ENCODE peak calls at places on chromosomes 11 and 22, in eight cellular contexts. X is neural crest cell; U is CD8-positive, alpha-beta T cell; Y is foreskin fibroblast; W is hypothalamus; D is Right ventricle myocardium superior; L is choroid plexus epithelial cell; S is frontal cortex. Z is an unnamed sample.

GRCh38 chr11:116693206-116694016 is 79.4 kb downstream of the BUD13 start:
- DNase-seq in U (no peak), Y (no peak), X (no peak), S (no peak), L (no peak), D (no peak), W (no peak), Z (no peak)

GRCh38 chr11:69639843-69640242 is 1.1 kb upstream of the CCND1 start:
- DNase-seq in X (no peak), U (no peak), L (no peak), S (no peak), W (no peak), Y (no peak), D (no peak), Z (no peak)

GRCh38 chr11:86481399-86481798 is 106.7 kb downstream of the CCDC81 start:
- DNase-seq in U (no peak), W (no peak), L (peak), D (no peak), X (no peak), Y (no peak), S (no peak), Z (no peak)

GRCh38 chr11:118846181-118846946 is 37.3 kb upstream of the CXCR5 start:
- DNase-seq in X (no peak), S (no peak), W (no peak), L (no peak), Y (no peak), U (no peak), D (no peak), Z (peak)

GRCh38 chr11:12066799-12067508 is 43.4 kb upstream of the MICAL2 start:
- DNase-seq in Y (peak), X (no peak), D (peak), U (no peak), S (no peak), W (no peak), L (peak), Z (peak)

GRCh38 chr11:68312117-68312779 is at the start of gene LRP5:
- DNase-seq in X (no peak), S (peak), U (no peak), D (no peak), L (no peak), W (no peak), Y (peak), Z (peak)

GRCh38 chr11:1852885-1853284 is at the start of gene LSP1:
- DNase-seq in L (no peak), D (no peak), U (peak), W (no peak), S (no peak), X (no peak), Y (no peak), Z (no peak)

GRCh38 chr22:38452373-38453064 is 2.5 kb downstream of the KCNJ4 start:
- DNase-seq in Y (peak), L (no peak), D (peak), U (no peak), W (peak), X (no peak), S (no peak), Z (no peak)

GRCh38 chr22:17091851-17092250 is 7.1 kb downstream of the IL17RA start:
- DNase-seq in L (no peak), D (no peak), X (no peak), W (no peak), Y (no peak), U (no peak), S (no peak), Z (no peak)

GRCh38 chr11:1655168-1656060 is 25.8 kb downstream of the KRTAP5-5 start:
- DNase-seq in U (no peak), S (no peak), L (no peak), W (no peak), Y (no peak), D (no peak), X (no peak), Z (peak)

GRCh38 chr22:44586337-44586990 is 88.4 kb upstream of the RTL6 start:
- DNase-seq in U (no peak), D (peak), L (no peak), X (no peak), S (no peak), W (no peak), Y (no peak), Z (no peak)

GRCh38 chr11:61700221-61700620 is 20.0 kb downstream of the DAGLA start:
- DNase-seq in U (no peak), D (no peak), S (no peak), Y (peak), X (no peak), L (peak), W (no peak), Z (peak)

GRCh38 chr11:44010789-44011251 is 37.0 kb upstream of the ACCSL start:
- DNase-seq in W (no peak), S (no peak), X (no peak), L (no peak), U (no peak), Y (peak), D (no peak), Z (no peak)

GRCh38 chr22:24156146-24156914 is 25.0 kb upstream of the SUSD2 start:
- DNase-seq in S (peak), X (no peak), W (no peak), L (peak), Y (peak), D (peak), U (peak), Z (peak)

GRCh38 chr11:69537855-69538640 is 56.6 kb downstream of the LINC01488 start:
- DNase-seq in X (no peak), Y (no peak), S (no peak), U (no peak), L (no peak), D (no peak), W (no peak), Z (no peak)

GRCh38 chr11:114321621-114322257 is 25.5 kb downstream of the NNMT start:
- DNase-seq in D (peak), U (no peak), Y (peak), S (no peak), X (no peak), W (no peak), L (peak), Z (no peak)

GRCh38 chr11:62013266-62014157 is 46.1 kb upstream of the FTH1 start:
- DNase-seq in U (no peak), L (no peak), S (no peak), D (no peak), X (no peak), W (no peak), Y (peak), Z (no peak)

GRCh38 chr11:11499300-11499699 is 122.5 kb downstream of the GALNT18 start:
- DNase-seq in W (no peak), D (no peak), Y (no peak), S (no peak), U (no peak), X (no peak), L (no peak), Z (no peak)

GRCh38 chr11:92276773-92277172 is 52.2 kb downstream of the FAT3 start:
- DNase-seq in D (no peak), L (peak), W (no peak), X (no peak), U (no peak), Y (peak), S (no peak), Z (no peak)

GRCh38 chr22:39900306-39901227 is at the start of gene GRAP2:
- DNase-seq in S (no peak), D (no peak), X (no peak), W (no peak), L (no peak), U (peak), Y (no peak), Z (no peak)

GRCh38 chr11:76493040-76493439 is 48.2 kb downstream of the EMSY start:
- DNase-seq in X (no peak), D (no peak), U (no peak), Y (no peak), L (no peak), S (no peak), W (no peak), Z (no peak)

GRCh38 chr22:47151490-47151889 is 389.0 kb downstream of the TBC1D22A start:
- DNase-seq in Y (peak), U (no peak), D (no peak), L (peak), S (no peak), X (no peak), W (no peak), Z (no peak)

Z was measured in hepatocyte.